ENCODE peak calls at places on chromosomes 2 and 18, in seven cellular contexts. One of them, this sample, is unnamed. For H3K79me1, the result is how much of the 10 kb centered on the place peaks cover.

GRCh38 chr2:191657977-191658376 is 20.0 kb upstream of the NABP1 start:
- DNase-seq in mesendoderm: no peak
- DNase-seq in H9: no peak
- DNase-seq in H1: no peak
- DNase-seq in trophoblast cell: peak
- DNase-seq in IMR-90: peak
- DNase-seq in neuronal stem cell: no peak
- DNase-seq in this sample: no peak

GRCh38 chr2:54871457-54872103 is 148.1 kb downstream of the EML6 start:
- DNase-seq in mesendoderm: no peak
- DNase-seq in H9: no peak
- DNase-seq in H1: no peak
- DNase-seq in IMR-90: peak
- DNase-seq in neuronal stem cell: no peak
- DNase-seq in trophoblast cell: no peak
- DNase-seq in this sample: no peak

GRCh38 chr18:34352385-34353163 is 127.9 kb upstream of the NOL4 start:
- DNase-seq in H1: no peak
- DNase-seq in trophoblast cell: no peak
- DNase-seq in mesendoderm: peak
- DNase-seq in IMR-90: no peak
- DNase-seq in H9: no peak
- DNase-seq in neuronal stem cell: no peak
- DNase-seq in this sample: peak

GRCh38 chr2:109722026-109722425 is 72.1 kb upstream of the RGPD5 start:
- DNase-seq in H1: no peak
- DNase-seq in IMR-90: no peak
- DNase-seq in trophoblast cell: no peak
- DNase-seq in neuronal stem cell: no peak
- DNase-seq in H9: no peak
- DNase-seq in mesendoderm: no peak
- DNase-seq in this sample: no peak

GRCh38 chr18:78875268-78875997 is 104.2 kb upstream of the SALL3 start:
- DNase-seq in H9: peak
- DNase-seq in H1: peak
- DNase-seq in neuronal stem cell: peak
- DNase-seq in IMR-90: no peak
- DNase-seq in mesendoderm: peak
- DNase-seq in trophoblast cell: peak
- DNase-seq in this sample: no peak

GRCh38 chr2:23651187-23651983 is 266.4 kb downstream of the KLHL29 start:
- DNase-seq in H1: no peak
- DNase-seq in trophoblast cell: no peak
- DNase-seq in IMR-90: peak
- DNase-seq in mesendoderm: no peak
- DNase-seq in H9: no peak
- DNase-seq in neuronal stem cell: no peak
- DNase-seq in this sample: peak

GRCh38 chr2:15841776-15842554 is 98.4 kb upstream of the MYCN start:
- DNase-seq in IMR-90: no peak
- DNase-seq in mesendoderm: no peak
- DNase-seq in H1: no peak
- DNase-seq in trophoblast cell: no peak
- DNase-seq in neuronal stem cell: no peak
- DNase-seq in H9: no peak
- DNase-seq in this sample: no peak

GRCh38 chr2:223979730-223980396 is 22.6 kb downstream of the MRPL44 start:
- DNase-seq in IMR-90: peak
- DNase-seq in H9: no peak
- DNase-seq in trophoblast cell: no peak
- DNase-seq in mesendoderm: no peak
- DNase-seq in neuronal stem cell: no peak
- DNase-seq in H1: no peak
- DNase-seq in this sample: peak

GRCh38 chr2:49332415-49332814 is 178.1 kb upstream of the FSHR start:
- DNase-seq in trophoblast cell: no peak
- DNase-seq in neuronal stem cell: no peak
- DNase-seq in IMR-90: no peak
- DNase-seq in mesendoderm: no peak
- DNase-seq in H1: no peak
- DNase-seq in H9: no peak
- DNase-seq in this sample: peak

GRCh38 chr2:23926289-23926749 is 604 bp downstream of the ATAD2B start:
- DNase-seq in trophoblast cell: peak
- DNase-seq in IMR-90: no peak
- DNase-seq in H1: no peak
- DNase-seq in neuronal stem cell: peak
- DNase-seq in H9: peak
- DNase-seq in mesendoderm: peak
- DNase-seq in this sample: no peak

GRCh38 chr18:48139427-48140347 is 209.2 kb upstream of the SMAD2 start:
- DNase-seq in mesendoderm: no peak
- DNase-seq in H9: no peak
- DNase-seq in H1: no peak
- DNase-seq in neuronal stem cell: no peak
- DNase-seq in IMR-90: no peak
- DNase-seq in trophoblast cell: no peak
- DNase-seq in this sample: no peak

GRCh38 chr2:44429034-44429433 is 67.3 kb downstream of the CAMKMT start:
- DNase-seq in H1: no peak
- DNase-seq in H9: no peak
- DNase-seq in IMR-90: peak
- DNase-seq in trophoblast cell: no peak
- DNase-seq in neuronal stem cell: no peak
- DNase-seq in mesendoderm: peak
- DNase-seq in this sample: peak

GRCh38 chr2:44038277-44038676 is 42.5 kb upstream of the LRPPRC start:
- DNase-seq in mesendoderm: no peak
- DNase-seq in neuronal stem cell: no peak
- DNase-seq in H9: no peak
- DNase-seq in IMR-90: no peak
- DNase-seq in trophoblast cell: no peak
- DNase-seq in H1: no peak
- DNase-seq in this sample: no peak

GRCh38 chr18:77023115-77023782 is 109.3 kb downstream of the MBP start:
- DNase-seq in IMR-90: no peak
- DNase-seq in neuronal stem cell: no peak
- DNase-seq in H9: no peak
- DNase-seq in H1: no peak
- DNase-seq in trophoblast cell: no peak
- DNase-seq in mesendoderm: no peak
- DNase-seq in this sample: no peak

GRCh38 chr2:183348492-183348891 is 224.2 kb downstream of the NUP35 start:
- DNase-seq in neuronal stem cell: no peak
- DNase-seq in H1: no peak
- DNase-seq in H9: no peak
- DNase-seq in mesendoderm: no peak
- DNase-seq in IMR-90: no peak
- DNase-seq in trophoblast cell: peak
- DNase-seq in this sample: no peak
- H3K79me1 ChIP-seq in neuronal stem cell: under half
- H3K79me1 ChIP-seq in H1: under half
- H3K79me1 ChIP-seq in H9: under half
- H3K79me1 ChIP-seq in mesendoderm: under half
- H3K79me1 ChIP-seq in IMR-90: under half
- H3K79me1 ChIP-seq in trophoblast cell: under half
- H3K79me1 ChIP-seq in this sample: under half

DNA sequence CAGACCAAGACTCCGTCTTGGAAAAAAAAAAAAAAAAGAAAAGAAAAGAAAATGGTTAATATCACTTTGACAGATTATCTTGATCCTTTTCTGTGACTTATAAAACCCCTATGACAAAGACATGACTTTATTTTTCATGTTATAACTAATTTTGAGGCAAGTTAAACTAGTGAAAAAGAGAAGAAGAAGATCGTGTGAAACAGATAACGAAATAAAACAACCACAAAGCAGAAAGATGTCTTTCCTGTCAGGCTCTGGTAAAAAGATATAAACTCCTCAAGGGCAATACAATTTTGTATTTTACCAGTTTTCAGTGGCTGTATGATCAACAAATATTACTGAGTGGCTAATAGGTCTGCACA is 13.4 kb upstream of the RBMS1 start:
- DNase-seq in H9: no peak
- DNase-seq in trophoblast cell: no peak
- DNase-seq in neuronal stem cell: no peak
- DNase-seq in H1: no peak
- DNase-seq in IMR-90: no peak
- DNase-seq in mesendoderm: no peak
- DNase-seq in this sample: no peak
- H3K79me1 ChIP-seq in H9: under half
- H3K79me1 ChIP-seq in trophoblast cell: under half
- H3K79me1 ChIP-seq in neuronal stem cell: under half
- H3K79me1 ChIP-seq in H1: under half
- H3K79me1 ChIP-seq in IMR-90: under half
- H3K79me1 ChIP-seq in mesendoderm: under half
- H3K79me1 ChIP-seq in this sample: under half

GRCh38 chr18:68053290-68053689 is 536.8 kb upstream of the DSEL start:
- DNase-seq in H1: no peak
- DNase-seq in H9: no peak
- DNase-seq in IMR-90: no peak
- DNase-seq in neuronal stem cell: no peak
- DNase-seq in trophoblast cell: no peak
- DNase-seq in mesendoderm: no peak
- DNase-seq in this sample: no peak

GRCh38 chr18:68054669-68055068 is 538.1 kb upstream of the DSEL start:
- DNase-seq in mesendoderm: no peak
- DNase-seq in IMR-90: no peak
- DNase-seq in H9: no peak
- DNase-seq in H1: no peak
- DNase-seq in trophoblast cell: no peak
- DNase-seq in neuronal stem cell: no peak
- DNase-seq in this sample: no peak

GRCh38 chr18:68060871-68061270 is 544.4 kb upstream of the DSEL start:
- DNase-seq in neuronal stem cell: no peak
- DNase-seq in H1: no peak
- DNase-seq in trophoblast cell: no peak
- DNase-seq in mesendoderm: no peak
- DNase-seq in IMR-90: peak
- DNase-seq in H9: no peak
- DNase-seq in this sample: no peak

GRCh38 chr18:68056936-68057335 is 540.4 kb upstream of the DSEL start:
- DNase-seq in H9: no peak
- DNase-seq in mesendoderm: no peak
- DNase-seq in IMR-90: peak
- DNase-seq in H1: no peak
- DNase-seq in neuronal stem cell: no peak
- DNase-seq in trophoblast cell: no peak
- DNase-seq in this sample: no peak
- H3K79me1 ChIP-seq in H9: under half
- H3K79me1 ChIP-seq in mesendoderm: under half
- H3K79me1 ChIP-seq in IMR-90: under half
- H3K79me1 ChIP-seq in H1: under half
- H3K79me1 ChIP-seq in neuronal stem cell: under half
- H3K79me1 ChIP-seq in trophoblast cell: under half
- H3K79me1 ChIP-seq in this sample: under half

GRCh38 chr2:82330104-82330503 is 2025.6 kb upstream of the LRRTM1 start:
- DNase-seq in mesendoderm: no peak
- DNase-seq in trophoblast cell: no peak
- DNase-seq in H1: no peak
- DNase-seq in H9: no peak
- DNase-seq in IMR-90: no peak
- DNase-seq in neuronal stem cell: no peak
- DNase-seq in this sample: no peak
- H3K79me1 ChIP-seq in mesendoderm: under half
- H3K79me1 ChIP-seq in trophoblast cell: under half
- H3K79me1 ChIP-seq in H1: under half
- H3K79me1 ChIP-seq in H9: under half
- H3K79me1 ChIP-seq in IMR-90: under half
- H3K79me1 ChIP-seq in neuronal stem cell: under half
- H3K79me1 ChIP-seq in this sample: under half

This sample was measured in mesenchymal stem cell.